ENCODE peak calls at places on chromosomes 12 and 14, in seven cellular contexts. E is tibial artery, N is upper lobe of right lung, P is heart right ventricle, V is uterus, C is WERI-Rb-1, G is neural progenitor cell. L is an unnamed sample. For H3K36me3, the result is how much of the 10 kb centered on the place peaks cover.

GRCh38 chr14:63656194-63656593 is 14.5 kb upstream of the WDR89 start:
- DNase-seq in N (no peak), C (no peak), P (no peak), V (no peak), E (no peak), G (no peak), L (no peak)

GRCh38 chr14:70317969-70318634 is 41.4 kb downstream of the COX16 start:
- DNase-seq in N (no peak), G (peak), P (no peak), C (peak), V (no peak), E (no peak), L (no peak)

GRCh38 chr14:104933721-104934379 is 9.2 kb downstream of the PLD4 start:
- DNase-seq in P (no peak), E (no peak), C (no peak), V (peak), N (peak), G (no peak), L (no peak)

GRCh38 chr12:14768823-14769405 is 34.4 kb downstream of the WBP11 start:
- DNase-seq in G (peak), P (no peak), N (no peak), E (no peak), C (no peak), V (peak), L (peak)

GRCh38 chr12:44708218-44708617 is 167.9 kb downstream of the NELL2 start:
- DNase-seq in N (no peak), G (no peak), C (no peak), E (no peak), P (no peak), V (no peak), L (no peak)

GRCh38 chr14:54844479-54844878 is 58.1 kb downstream of the GCH1 start:
- DNase-seq in C (no peak), N (no peak), P (no peak), V (no peak), E (no peak), G (no peak), L (no peak)

GRCh38 chr12:4292266-4293063 is 18.9 kb downstream of the CCND2 start:
- DNase-seq in C (no peak), N (no peak), P (no peak), G (no peak), E (no peak), V (no peak), L (no peak)

GRCh38 chr12:121812320-121812871 is 8.6 kb downstream of the SETD1B start:
- DNase-seq in C (no peak), G (peak), P (peak), V (peak), E (no peak), N (peak), L (no peak)

GRCh38 chr14:103485504-103485903 is 37.1 kb downstream of the CKB start:
- DNase-seq in G (no peak), P (no peak), E (no peak), N (no peak), C (no peak), V (no peak), L (no peak)

GRCh38 chr12:107571492-107571891 is 114.1 kb upstream of the PWP1 start:
- DNase-seq in P (no peak), V (no peak), C (no peak), N (no peak), E (no peak), G (no peak), L (no peak)

GRCh38 chr14:30223385-30223785 is 295.7 kb upstream of the PRKD1 start:
- DNase-seq in C (no peak), V (peak), N (peak), G (no peak), E (peak), P (peak), L (no peak)

GRCh38 chr12:93484315-93484981 is 17.1 kb downstream of the MRPL42 start:
- DNase-seq in V (no peak), E (no peak), N (no peak), G (no peak), P (no peak), C (no peak), L (no peak)

GRCh38 chr12:4743046-4743445 is 22.8 kb downstream of the GALNT8 start:
- DNase-seq in E (no peak), V (no peak), N (no peak), C (no peak), G (peak), P (no peak), L (no peak)

GRCh38 chr12:88520436-88520820 is 59.8 kb downstream of the KITLG start:
- DNase-seq in E (no peak), G (no peak), P (no peak), V (no peak), N (no peak), C (no peak), L (no peak)

GRCh38 chr12:130357729-130358330 is 20.1 kb downstream of the PIWIL1 start:
- DNase-seq in N (no peak), G (no peak), V (no peak), E (no peak), P (no peak), C (no peak), L (no peak)

GRCh38 chr12:14416658-14417057 is 51.2 kb downstream of the ATF7IP start:
- DNase-seq in G (peak), P (no peak), V (no peak), E (no peak), N (no peak), C (peak), L (no peak)

GRCh38 chr12:26726956-26727355 is 106.0 kb downstream of the ITPR2 start:
- DNase-seq in V (no peak), N (no peak), E (no peak), C (no peak), G (no peak), P (no peak), L (no peak)

GRCh38 chr14:34971381-34971780 is 11.4 kb upstream of the SRP54 start:
- DNase-seq in E (no peak), C (no peak), G (no peak), V (no peak), N (no peak), P (no peak), L (no peak)

GRCh38 chr12:31887109-31887811 is 72.0 kb upstream of the RESF1 start:
- DNase-seq in N (no peak), G (no peak), P (no peak), V (no peak), E (no peak), C (no peak), L (peak)

GRCh38 chr12:114306646-114307045 is 99.3 kb downstream of the TBX5 start:
- DNase-seq in N (no peak), E (no peak), P (no peak), V (no peak), C (no peak), G (no peak), L (no peak)

GRCh38 chr12:96048392-96048969 is 13.1 kb upstream of the LTA4H start:
- DNase-seq in P (no peak), C (no peak), E (no peak), V (no peak), G (no peak), N (no peak), L (no peak)

GRCh38 chr12:8687846-8688601 is 9.8 kb upstream of the RIMKLB start:
- DNase-seq in G (peak), N (no peak), C (peak), E (peak), V (peak), P (no peak), L (no peak)

GRCh38 chr12:127147724-127148123 is 1119.2 kb upstream of the TMEM132C start:
- DNase-seq in P (no peak), C (no peak), N (no peak), G (no peak), E (no peak), V (no peak), L (no peak)

GRCh38 chr12:77833329-77833728 is 2.6 kb downstream of the NAV3 start:
- DNase-seq in V (no peak), N (no peak), P (no peak), C (no peak), G (no peak), E (no peak), L (no peak)

GRCh38 chr12:96220902-96221301 is 26.7 kb downstream of the ELK3 start:
- DNase-seq in E (no peak), P (peak), V (no peak), C (no peak), N (no peak), G (no peak), L (no peak)

GRCh38 chr12:108861878-108862587 is 4.7 kb upstream of the SSH1 start:
- DNase-seq in N (no peak), C (no peak), V (no peak), E (peak), G (no peak), P (no peak), L (peak)

GRCh38 chr12:83015390-83016225 is 328.9 kb downstream of the TMTC2 start:
- DNase-seq in E (no peak), C (no peak), P (no peak), V (peak), N (no peak), G (no peak), L (no peak)

GRCh38 chr12:121288158-121288848 is 8.2 kb downstream of the CAMKK2 start:
- DNase-seq in P (no peak), G (no peak), C (no peak), E (no peak), N (peak), V (no peak), L (no peak)

GRCh38 chr14:92362781-92363235 is 39.8 kb downstream of the SLC24A4 start:
- DNase-seq in E (peak), G (no peak), V (peak), P (no peak), N (no peak), C (no peak), L (no peak)

GRCh38 chr12:128609861-128610260 is 213.9 kb downstream of the SLC15A4 start:
- DNase-seq in E (no peak), V (no peak), G (peak), N (no peak), C (no peak), P (no peak), L (no peak)

GRCh38 chr12:2526371-2526770 is 268.4 kb upstream of the FKBP4 start:
- DNase-seq in E (no peak), C (no peak), V (no peak), N (no peak), P (no peak), G (no peak), L (no peak)

GRCh38 chr12:121061831-121062230 is 22.8 kb upstream of the OASL start:
- DNase-seq in P (no peak), G (peak), N (no peak), E (no peak), V (no peak), C (no peak), L (no peak)

GRCh38 chr12:63965936-63966602 is 121.6 kb downstream of the SRGAP1 start:
- DNase-seq in E (no peak), P (no peak), N (no peak), G (no peak), V (no peak), C (no peak), L (no peak)

GRCh38 chr12:96892104-96892503 is 15.0 kb upstream of the NEDD1 start:
- DNase-seq in N (no peak), E (no peak), C (no peak), P (no peak), V (peak), G (no peak), L (no peak)

GRCh38 chr12:55736780-55737580 is 5.9 kb upstream of the GDF11 start:
- DNase-seq in N (peak), P (peak), C (peak), V (peak), E (no peak), G (peak), L (no peak)

GRCh38 chr12:102063066-102063465 is 1.3 kb upstream of the WASHC3 start:
- DNase-seq in E (no peak), G (no peak), P (no peak), V (no peak), C (no peak), N (no peak), L (no peak)

GRCh38 chr12:9711664-9712063 is 21.2 kb downstream of the CLECL1 start:
- DNase-seq in G (no peak), V (no peak), E (no peak), C (no peak), P (no peak), N (no peak), L (no peak)

GRCh38 chr14:74879427-74880180 is 2.1 kb upstream of the DLST start:
- DNase-seq in V (no peak), G (peak), P (no peak), E (no peak), N (no peak), C (peak), L (no peak)

GRCh38 chr12:100199347-100200136 is 1.1 kb upstream of the ACTR6 start:
- DNase-seq in N (peak), C (peak), P (peak), E (peak), G (peak), V (peak), L (peak)
- TF ChIP-seq CTCF in N (no peak), C (no peak), P (no peak), E (no peak), G (no peak), V (no peak), L (no peak)

GRCh38 chr12:51195841-51196240 is 22.0 kb downstream of the POU6F1 start:
- DNase-seq in G (no peak), P (no peak), N (no peak), C (no peak), E (no peak), V (no peak), L (no peak)
- H3K36me3 ChIP-seq in G (under half), P (under half), N (under half), C (under half), E (under half), V (under half), L (under half)

GRCh38 chr14:106268013-106268727 is 741.8 kb downstream of the TMEM121 start:
- DNase-seq in P (no peak), E (no peak), G (no peak), C (peak), V (no peak), N (no peak), L (peak)

GRCh38 chr14:106269451-106270204 is 743.2 kb downstream of the TMEM121 start:
- DNase-seq in E (no peak), P (no peak), G (no peak), N (no peak), V (no peak), C (no peak), L (no peak)

GRCh38 chr14:106269029-106269428 is 742.6 kb downstream of the TMEM121 start:
- DNase-seq in P (no peak), G (no peak), N (no peak), C (no peak), V (no peak), E (no peak), L (no peak)
- H3K4me3 ChIP-seq in P (no peak), G (no peak), N (no peak), C (no peak), V (no peak), E (no peak), L (no peak)

GRCh38 chr12:103833891-103834290 is 7.1 kb downstream of the NT5DC3 start:
- DNase-seq in C (no peak), P (no peak), E (no peak), N (no peak), V (no peak), G (peak), L (no peak)
- TF ChIP-seq CTCF in C (peak), P (no peak), E (no peak), N (no peak), V (no peak), G (peak), L (no peak)

L was measured in GM06990.